ENCODE peak calls at places on chromosome 12, in eight cellular contexts. M, P, N, W, U, L, R and G are unnamed samples.

GRCh38 chr12:65937181-65937641 is 112.9 kb downstream of the HMGA2 start:
- DNase-seq in N (no peak), L (no peak), U (no peak), M (no peak), W (peak; percentile 33), P (no peak), R (no peak), G (no peak)

GRCh38 chr12:69405466-69405865 is 45.9 kb downstream of the YEATS4 start:
- DNase-seq in L (peak; percentile 43), U (peak; percentile 92), M (no peak), W (peak; percentile 95), P (no peak), N (peak; percentile 95), R (no peak), G (no peak)

GRCh38 chr12:111442301-111443045 is 36.8 kb downstream of the SH2B3 start:
- DNase-seq in W (no peak), L (no peak), R (no peak), M (no peak), P (no peak), U (no peak), N (no peak), G (peak; percentile 46)

GRCh38 chr12:107126688-107127481 is 33.5 kb upstream of the CRY1 start:
- DNase-seq in W (no peak), U (peak; percentile 55), L (no peak), R (no peak), P (no peak), N (peak; percentile 27), M (no peak), G (no peak)

GRCh38 chr12:30548203-30548602 is 147.5 kb downstream of the IPO8 start:
- DNase-seq in P (no peak), R (no peak), N (no peak), L (no peak), W (no peak), U (no peak), M (no peak), G (no peak)

GRCh38 chr12:119704065-119704747 is 36.3 kb downstream of the PRKAB1 start:
- DNase-seq in U (peak; percentile 52), L (peak; percentile 37), N (no peak), M (no peak), W (no peak), R (no peak), P (no peak), G (no peak)

GRCh38 chr12:10220398-10221077 is 7.9 kb downstream of the GABARAPL1 start:
- DNase-seq in L (peak; percentile 76), P (peak; percentile 78), R (peak; percentile 26), U (peak; percentile 94), W (no peak), M (peak; percentile 60), N (peak; percentile 93), G (peak; percentile 67)

GRCh38 chr12:81819991-81820633 is 61.0 kb upstream of the PPFIA2 start:
- DNase-seq in N (peak; percentile 55), R (no peak), L (no peak), M (no peak), W (peak; percentile 51), U (no peak), P (no peak), G (no peak)

GRCh38 chr12:93707836-93708235 is 30.7 kb downstream of the CRADD start:
- DNase-seq in R (no peak), M (no peak), P (no peak), N (no peak), W (peak; percentile 10), L (no peak), U (no peak), G (no peak)

GRCh38 chr12:66140726-66141125 is 10.2 kb upstream of the LLPH start:
- DNase-seq in W (peak; percentile 24), M (no peak), L (no peak), R (no peak), P (no peak), N (no peak), U (no peak), G (no peak)

GRCh38 chr12:5614206-5614605 is 182.3 kb downstream of the NTF3 start:
- DNase-seq in U (peak; percentile 16), W (no peak), R (no peak), L (no peak), N (no peak), M (no peak), P (no peak), G (no peak)

GRCh38 chr12:123267991-123268843 is 3.4 kb downstream of the CDK2AP1 start:
- DNase-seq in P (no peak), M (peak; percentile 64), U (peak; percentile 39), W (no peak), L (peak; percentile 37), N (no peak), R (peak; percentile 24), G (no peak)

GRCh38 chr12:123269980-123270379 is 1.7 kb downstream of the CDK2AP1 start:
- DNase-seq in L (peak; percentile 31), P (no peak), R (peak; percentile 27), U (peak; percentile 16), N (no peak), W (no peak), M (no peak), G (no peak)

GRCh38 chr12:123267335-123267920 is 4.2 kb downstream of the CDK2AP1 start:
- DNase-seq in M (no peak), N (no peak), U (no peak), W (no peak), P (no peak), R (no peak), L (no peak), G (no peak)

GRCh38 chr12:123269395-123269892 is 2.2 kb downstream of the CDK2AP1 start:
- DNase-seq in U (peak; percentile 52), M (peak; percentile 76), N (peak; percentile 85), P (peak; percentile 60), W (peak; percentile 81), R (peak; percentile 65), L (peak; percentile 91), G (peak; percentile 55)

GRCh38 chr12:123268850-123269249 is 2.8 kb downstream of the CDK2AP1 start:
- DNase-seq in U (no peak), W (no peak), N (no peak), P (no peak), R (no peak), M (no peak), L (peak; percentile 31), G (no peak)
- H3K27ac ChIP-seq in U (peak overlapping the region; percentile 64), W (peak overlapping the region; percentile 38), N (peak overlapping the region; percentile 58), P (peak overlapping the region; percentile 76), R (peak overlapping the region; percentile 48), M (peak overlapping the region; percentile 76), L (peak overlapping the region; percentile 1), G (no peak overlapping the region)

GRCh38 chr12:2337031-2338010 is 284.5 kb downstream of the CACNA1C start:
- DNase-seq in L (no peak), R (no peak), W (no peak), M (no peak), U (no peak), P (no peak), N (no peak), G (no peak)
- H3K4me1 ChIP-seq in L (peaks cover 31% of the 10 kb centered on the region), R (no peaks in the 10 kb centered on the region), W (peaks cover 34% of the 10 kb centered on the region), M (peaks cover 42% of the 10 kb centered on the region), U (peaks cover 41% of the 10 kb centered on the region), P (no peaks in the 10 kb centered on the region), N (peaks cover 36% of the 10 kb centered on the region), G (peaks cover 11% of the 10 kb centered on the region)

GRCh38 chr12:132325733-132326130 is 3.7 kb downstream of the GALNT9 start:
- DNase-seq in N (no peak), U (no peak), R (no peak), L (no peak), M (no peak), P (no peak), W (no peak), G (no peak)

GRCh38 chr12:132326646-132327045 is 2.7 kb downstream of the GALNT9 start:
- DNase-seq in R (no peak), M (no peak), N (no peak), U (no peak), L (no peak), W (no peak), P (no peak), G (no peak)

GRCh38 chr12:132329036-132329738 is at the start of gene GALNT9:
- DNase-seq in W (no peak), U (no peak), N (peak; percentile 27), R (no peak), P (no peak), L (no peak), M (no peak), G (no peak)

GRCh38 chr12:132328282-132329029 is 933 bp downstream of the GALNT9 start:
- DNase-seq in M (no peak), N (no peak), L (no peak), R (no peak), P (no peak), U (no peak), W (no peak), G (no peak)

DNA sequence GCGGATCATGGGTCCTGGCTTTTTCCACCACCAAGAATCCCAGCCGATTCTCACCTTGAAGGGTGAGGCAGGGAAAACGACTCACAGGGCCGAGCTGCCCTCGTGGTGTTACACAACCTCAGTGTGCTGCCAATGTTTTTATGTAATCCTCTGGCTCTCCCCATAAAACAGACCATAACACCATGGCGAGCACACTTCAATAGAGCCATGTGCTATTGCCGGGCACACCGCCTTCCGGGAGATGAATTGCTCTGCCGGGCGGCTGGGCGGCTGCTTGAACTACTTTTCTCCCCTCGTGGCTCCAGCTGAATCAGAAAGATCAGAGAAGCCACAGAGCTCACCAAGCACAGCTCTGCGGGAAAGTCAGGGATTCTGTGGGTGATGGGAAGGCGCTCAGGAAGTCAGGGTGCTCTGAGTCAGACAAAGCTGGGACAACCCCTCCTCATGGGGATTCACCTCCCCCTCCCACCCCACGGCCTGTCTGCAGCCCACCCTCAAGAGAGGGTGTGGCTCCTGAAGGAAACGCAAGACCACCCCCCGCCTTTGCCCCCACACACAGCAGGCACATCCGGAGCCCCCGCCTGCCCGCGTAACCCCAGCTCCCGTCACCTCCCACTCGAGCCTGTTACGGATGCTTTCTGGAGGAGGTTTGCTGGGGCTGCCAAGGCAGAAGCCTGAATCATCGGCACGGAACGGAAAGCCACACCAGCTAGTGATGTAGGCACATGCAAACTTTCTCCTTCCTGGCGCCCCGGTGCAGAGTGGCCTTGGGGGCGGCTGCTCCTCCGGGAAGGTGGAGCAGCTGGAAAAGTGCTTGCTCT is 1.8 kb downstream of the GALNT9 start:
- DNase-seq in U (peak; percentile 45), R (peak; percentile 40), L (peak; percentile 68), W (peak; percentile 1), P (no peak), M (peak; percentile 53), N (peak; percentile 93), G (no peak)
- H3K4me3 ChIP-seq in U (no peak overlapping the region), R (no peak overlapping the region), L (no peak overlapping the region), W (no peak overlapping the region), P (no peak overlapping the region), M (no peak overlapping the region), N (no peak overlapping the region), G (no peak overlapping the region)

GRCh38 chr12:118238888-118239287 is 103.0 kb downstream of the PEBP1 start:
- DNase-seq in W (no peak), R (no peak), N (no peak), M (no peak), U (no peak), P (no peak), L (no peak), G (no peak)

GRCh38 chr12:118237053-118237665 is 101.2 kb downstream of the PEBP1 start:
- DNase-seq in M (no peak), R (no peak), P (no peak), W (no peak), U (no peak), L (no peak), N (no peak), G (no peak)

DNA sequence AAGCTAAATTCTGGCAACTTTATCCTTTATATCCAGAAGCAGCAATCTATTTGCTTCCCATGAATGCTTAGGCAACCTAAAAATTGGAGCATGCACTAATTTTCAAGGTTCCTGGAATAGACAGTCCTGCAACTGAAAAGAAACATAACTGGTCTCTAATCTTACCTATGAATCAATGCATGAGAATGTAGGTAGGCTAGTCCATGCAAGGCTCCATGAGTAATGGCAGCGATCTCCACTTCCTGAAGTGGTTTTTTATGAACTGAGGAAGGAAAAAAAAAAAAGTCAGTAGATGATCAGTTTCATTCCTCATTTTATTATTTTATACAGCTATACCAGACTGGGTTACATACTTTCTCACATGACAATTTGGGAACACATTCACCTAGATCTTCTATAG is 102.0 kb downstream of the PEBP1 start:
- DNase-seq in L (no peak), P (no peak), M (no peak), W (peak; percentile 15), R (no peak), N (peak; percentile 6), U (no peak), G (no peak)
- H3K27ac ChIP-seq in L (no peak overlapping the region), P (no peak overlapping the region), M (no peak overlapping the region), W (no peak overlapping the region), R (no peak overlapping the region), N (no peak overlapping the region), U (no peak overlapping the region), G (no peak overlapping the region)